ENCODE peak calls at places on chromosome 18, in seven cellular contexts. W is hippocampal formation; Q is GM03348; M is stimulated activated CD4-positive, alpha-beta T cell treated with anti-CD3 and anti-CD28 coated beads, Interleukin-1b, Interleukin-23, amount 100 ng/mL, for 48 hours; C is IMR-90; X is neuronal stem cell; V is fibroblast of the conjunctiva. J is an unnamed sample.

GRCh38 chr18:46630160-46630559 is 26.9 kb downstream of the LOXHD1 start:
- DNase-seq in W (no peak), Q (no peak), M (no peak), C (peak; percentile 2), X (no peak), V (no peak), J (no peak)

GRCh38 chr18:77061946-77062517 is 70.6 kb downstream of the MBP start:
- DNase-seq in W (peak; percentile 44), Q (no peak), M (no peak), C (no peak), X (no peak), V (no peak), J (no peak)

GRCh38 chr18:75478996-75479870 is 51.7 kb upstream of the SMIM21 start:
- DNase-seq in W (no peak), Q (peak; percentile 70), M (no peak), C (peak; percentile 59), X (peak; percentile 32), V (peak; percentile 54), J (peak; percentile 37)

GRCh38 chr18:4908239-4908638 is 288.8 kb downstream of the AKAIN1 start:
- DNase-seq in W (no peak), Q (no peak), M (no peak), C (no peak), X (no peak), V (no peak), J (no peak)

GRCh38 chr18:57050314-57050949 is 96.5 kb upstream of the BOD1L2 start:
- DNase-seq in W (no peak), Q (no peak), M (no peak), C (no peak), X (no peak), V (no peak), J (no peak)

GRCh38 chr18:46069524-46069923 is 2.5 kb downstream of the PSTPIP2 start:
- DNase-seq in W (no peak), Q (no peak), M (no peak), C (peak; percentile 33), X (no peak), V (no peak), J (no peak)

GRCh38 chr18:47772374-47773248 is 157.8 kb downstream of the SMAD2 start:
- DNase-seq in W (no peak), Q (peak; percentile 82), M (peak; percentile 56), C (peak; percentile 42), X (peak; percentile 32), V (peak; percentile 23), J (peak; percentile 54)

GRCh38 chr18:24735504-24736243 is 275.2 kb downstream of the HRH4 start:
- DNase-seq in W (no peak), Q (no peak), M (no peak), C (no peak), X (no peak), V (no peak), J (no peak)

GRCh38 chr18:56651771-56652092 is 573 bp downstream of the WDR7 start:
- DNase-seq in W (no peak), Q (no peak), M (no peak), C (no peak), X (no peak), V (no peak), J (no peak)

GRCh38 chr18:36392888-36393287 is 95.4 kb downstream of the FHOD3 start:
- DNase-seq in W (no peak), Q (no peak), M (no peak), C (no peak), X (no peak), V (no peak), J (no peak)

GRCh38 chr18:8868779-8869415 is 163.5 kb downstream of the MTCL1 start:
- DNase-seq in W (no peak), Q (no peak), M (no peak), C (no peak), X (no peak), V (no peak), J (no peak)

J was measured in HFFc6.